ENCODE peak calls at places on chromosomes 13 and 19, in seven cellular contexts. One of them, this sample, is unnamed.

GRCh38 chr19:19381007-19381926 is 24.2 kb upstream of the GATAD2A start:
- DNase-seq in effector CD4-positive, alpha-beta T cell: no peak
- DNase-seq in EH: no peak
- DNase-seq in T-cell: no peak
- DNase-seq in heart right ventricle: no peak
- DNase-seq in WERI-Rb-1: no peak
- DNase-seq in activated T-cell treated with anti-CD3 and anti-CD28 coated beads for 1 hour: no peak
- DNase-seq in this sample: no peak

GRCh38 chr13:93784191-93784590 is 557.6 kb downstream of the GPC6 start:
- DNase-seq in effector CD4-positive, alpha-beta T cell: no peak
- DNase-seq in activated T-cell treated with anti-CD3 and anti-CD28 coated beads for 1 hour: no peak
- DNase-seq in heart right ventricle: no peak
- DNase-seq in EH: no peak
- DNase-seq in WERI-Rb-1: no peak
- DNase-seq in T-cell: no peak
- DNase-seq in this sample: no peak

GRCh38 chr19:2575734-2576481 is 100.0 kb downstream of the GADD45B start:
- DNase-seq in WERI-Rb-1: no peak
- DNase-seq in effector CD4-positive, alpha-beta T cell: no peak
- DNase-seq in heart right ventricle: peak
- DNase-seq in EH: no peak
- DNase-seq in activated T-cell treated with anti-CD3 and anti-CD28 coated beads for 1 hour: no peak
- DNase-seq in T-cell: no peak
- DNase-seq in this sample: peak

GRCh38 chr13:24683833-24684599 is 3.8 kb downstream of the ATP12A start:
- DNase-seq in activated T-cell treated with anti-CD3 and anti-CD28 coated beads for 1 hour: peak
- DNase-seq in EH: peak
- DNase-seq in T-cell: peak
- DNase-seq in WERI-Rb-1: peak
- DNase-seq in effector CD4-positive, alpha-beta T cell: peak
- DNase-seq in heart right ventricle: peak
- DNase-seq in this sample: peak

GRCh38 chr19:18160792-18161690 is 8.1 kb downstream of the PIK3R2 start:
- DNase-seq in EH: peak
- DNase-seq in effector CD4-positive, alpha-beta T cell: peak
- DNase-seq in heart right ventricle: peak
- DNase-seq in T-cell: peak
- DNase-seq in activated T-cell treated with anti-CD3 and anti-CD28 coated beads for 1 hour: peak
- DNase-seq in WERI-Rb-1: peak
- DNase-seq in this sample: peak

GRCh38 chr13:75076476-75076875 is 405.5 kb downstream of the TBC1D4 start:
- DNase-seq in EH: no peak
- DNase-seq in WERI-Rb-1: no peak
- DNase-seq in heart right ventricle: no peak
- DNase-seq in activated T-cell treated with anti-CD3 and anti-CD28 coated beads for 1 hour: no peak
- DNase-seq in T-cell: no peak
- DNase-seq in effector CD4-positive, alpha-beta T cell: no peak
- DNase-seq in this sample: no peak

GRCh38 chr13:42807866-42808265 is 26.5 kb downstream of the FAM216B start:
- DNase-seq in effector CD4-positive, alpha-beta T cell: no peak
- DNase-seq in heart right ventricle: no peak
- DNase-seq in activated T-cell treated with anti-CD3 and anti-CD28 coated beads for 1 hour: no peak
- DNase-seq in T-cell: no peak
- DNase-seq in EH: peak
- DNase-seq in WERI-Rb-1: no peak
- DNase-seq in this sample: no peak

GRCh38 chr19:58586131-58586765 is 13.1 kb upstream of the MZF1 start:
- DNase-seq in heart right ventricle: no peak
- DNase-seq in T-cell: no peak
- DNase-seq in effector CD4-positive, alpha-beta T cell: no peak
- DNase-seq in WERI-Rb-1: no peak
- DNase-seq in EH: no peak
- DNase-seq in activated T-cell treated with anti-CD3 and anti-CD28 coated beads for 1 hour: no peak
- DNase-seq in this sample: no peak

GRCh38 chr13:99982021-99982740 is 597 bp downstream of the ZIC2 start:
- DNase-seq in activated T-cell treated with anti-CD3 and anti-CD28 coated beads for 1 hour: no peak
- DNase-seq in WERI-Rb-1: peak
- DNase-seq in effector CD4-positive, alpha-beta T cell: no peak
- DNase-seq in heart right ventricle: no peak
- DNase-seq in T-cell: no peak
- DNase-seq in EH: peak
- DNase-seq in this sample: peak

GRCh38 chr19:39974377-39975155 is 3.6 kb downstream of the PSMC4 start:
- DNase-seq in heart right ventricle: no peak
- DNase-seq in WERI-Rb-1: no peak
- DNase-seq in EH: no peak
- DNase-seq in activated T-cell treated with anti-CD3 and anti-CD28 coated beads for 1 hour: no peak
- DNase-seq in effector CD4-positive, alpha-beta T cell: no peak
- DNase-seq in T-cell: no peak
- DNase-seq in this sample: no peak

GRCh38 chr13:99655351-99656091 is 154.2 kb downstream of the TM9SF2 start:
- DNase-seq in WERI-Rb-1: no peak
- DNase-seq in heart right ventricle: no peak
- DNase-seq in activated T-cell treated with anti-CD3 and anti-CD28 coated beads for 1 hour: no peak
- DNase-seq in effector CD4-positive, alpha-beta T cell: no peak
- DNase-seq in EH: peak
- DNase-seq in T-cell: no peak
- DNase-seq in this sample: peak

GRCh38 chr19:48395170-48395455 is 1.6 kb downstream of the GRIN2D start:
- DNase-seq in activated T-cell treated with anti-CD3 and anti-CD28 coated beads for 1 hour: no peak
- DNase-seq in effector CD4-positive, alpha-beta T cell: no peak
- DNase-seq in WERI-Rb-1: no peak
- DNase-seq in EH: no peak
- DNase-seq in heart right ventricle: no peak
- DNase-seq in T-cell: no peak
- DNase-seq in this sample: no peak

GRCh38 chr13:113216165-113217056 is 7.0 kb downstream of the CUL4A start:
- DNase-seq in EH: peak
- DNase-seq in activated T-cell treated with anti-CD3 and anti-CD28 coated beads for 1 hour: no peak
- DNase-seq in heart right ventricle: no peak
- DNase-seq in T-cell: no peak
- DNase-seq in effector CD4-positive, alpha-beta T cell: no peak
- DNase-seq in WERI-Rb-1: no peak
- DNase-seq in this sample: no peak

GRCh38 chr13:94114166-94114565 is 365.3 kb downstream of the DCT start:
- DNase-seq in effector CD4-positive, alpha-beta T cell: no peak
- DNase-seq in T-cell: no peak
- DNase-seq in EH: no peak
- DNase-seq in heart right ventricle: no peak
- DNase-seq in WERI-Rb-1: no peak
- DNase-seq in activated T-cell treated with anti-CD3 and anti-CD28 coated beads for 1 hour: no peak
- DNase-seq in this sample: no peak

GRCh38 chr13:94233401-94233800 is 246.1 kb downstream of the DCT start:
- DNase-seq in activated T-cell treated with anti-CD3 and anti-CD28 coated beads for 1 hour: no peak
- DNase-seq in WERI-Rb-1: no peak
- DNase-seq in effector CD4-positive, alpha-beta T cell: no peak
- DNase-seq in T-cell: no peak
- DNase-seq in EH: peak
- DNase-seq in heart right ventricle: no peak
- DNase-seq in this sample: no peak

GRCh38 chr19:52991484-52991883 is 22.2 kb upstream of the ERVV-1 start:
- DNase-seq in activated T-cell treated with anti-CD3 and anti-CD28 coated beads for 1 hour: no peak
- DNase-seq in EH: peak
- DNase-seq in WERI-Rb-1: no peak
- DNase-seq in heart right ventricle: no peak
- DNase-seq in T-cell: no peak
- DNase-seq in effector CD4-positive, alpha-beta T cell: no peak
- DNase-seq in this sample: no peak

GRCh38 chr13:92602560-92602959 is 624.0 kb upstream of the GPC6 start:
- DNase-seq in T-cell: no peak
- DNase-seq in EH: no peak
- DNase-seq in effector CD4-positive, alpha-beta T cell: no peak
- DNase-seq in activated T-cell treated with anti-CD3 and anti-CD28 coated beads for 1 hour: no peak
- DNase-seq in WERI-Rb-1: no peak
- DNase-seq in heart right ventricle: no peak
- DNase-seq in this sample: no peak

GRCh38 chr19:51742736-51743288 is 8.9 kb downstream of the FPR1 start:
- DNase-seq in heart right ventricle: no peak
- DNase-seq in effector CD4-positive, alpha-beta T cell: no peak
- DNase-seq in WERI-Rb-1: no peak
- DNase-seq in activated T-cell treated with anti-CD3 and anti-CD28 coated beads for 1 hour: no peak
- DNase-seq in EH: no peak
- DNase-seq in T-cell: no peak
- DNase-seq in this sample: no peak

GRCh38 chr19:14731200-14731599 is 41.4 kb downstream of the ZNF333 start:
- DNase-seq in effector CD4-positive, alpha-beta T cell: no peak
- DNase-seq in heart right ventricle: no peak
- DNase-seq in WERI-Rb-1: no peak
- DNase-seq in EH: no peak
- DNase-seq in T-cell: no peak
- DNase-seq in activated T-cell treated with anti-CD3 and anti-CD28 coated beads for 1 hour: no peak
- DNase-seq in this sample: no peak

This sample was measured in activated effector memory CD4-positive, alpha-beta T cell treated with anti-CD3 and anti-CD28 coated beads, Interleukin-2, amount 50 U/mL, for 16 hours.